ENCODE peak calls at places on chromosomes 13 and 19, in six cellular contexts. R, P, G, E, L and Z are unnamed samples. For H3K36me3 and H3K4me1, the result is how much of the 10 kb centered on the place peaks cover.

GRCh38 chr19:5838437-5839311 is 828 bp downstream of the FUT6 start:
- DNase-seq in G (no peak), R (no peak), P (no peak), E (no peak), L (peak), Z (no peak)

GRCh38 chr19:37997911-37998344 is 90.9 kb downstream of the SIPA1L3 start:
- DNase-seq in P (no peak), L (no peak), E (no peak), G (peak), R (no peak), Z (no peak)

GRCh38 chr13:24649685-24650038 is 30.5 kb upstream of the ATP12A start:
- DNase-seq in E (no peak), P (no peak), R (no peak), G (no peak), L (no peak), Z (no peak)

GRCh38 chr13:34247596-34247995 is 429.6 kb downstream of the RFC3 start:
- DNase-seq in G (no peak), P (no peak), L (no peak), E (no peak), R (no peak), Z (no peak)

GRCh38 chr13:73970413-73971055 is 163.7 kb downstream of the KLF12 start:
- DNase-seq in E (no peak), L (no peak), R (no peak), P (no peak), G (no peak), Z (no peak)

GRCh38 chr13:32032780-32033179 is 1.2 kb downstream of the FRY start:
- DNase-seq in R (no peak), P (no peak), G (no peak), L (no peak), E (no peak), Z (no peak)

GRCh38 chr19:51458899-51459592 is 792 bp upstream of the SIGLEC8 start:
- DNase-seq in G (no peak), R (peak), P (no peak), E (no peak), L (no peak), Z (no peak)

GRCh38 chr13:42814868-42815267 is 33.5 kb downstream of the FAM216B start:
- DNase-seq in L (no peak), G (no peak), P (no peak), E (no peak), R (no peak), Z (no peak)

GRCh38 chr19:47445527-47445926 is 26.2 kb downstream of the SLC8A2 start:
- DNase-seq in L (no peak), E (no peak), P (no peak), R (no peak), G (no peak), Z (no peak)

GRCh38 chr13:32947886-32948285 is 68.3 kb upstream of the KL start:
- DNase-seq in R (no peak), P (no peak), E (no peak), L (no peak), G (no peak), Z (no peak)

GRCh38 chr13:112963641-112964040 is 5.4 kb upstream of the MCF2L start:
- DNase-seq in E (no peak), P (no peak), L (peak), G (no peak), R (no peak), Z (no peak)

GRCh38 chr19:900302-901111 is 7.2 kb downstream of the RNU6-9 start:
- DNase-seq in E (peak), R (no peak), G (no peak), L (no peak), P (no peak), Z (no peak)

GRCh38 chr19:661427-662196 is 1.4 kb downstream of the RNF126 start:
- DNase-seq in G (no peak), L (peak), R (peak), P (no peak), E (no peak), Z (no peak)

GRCh38 chr19:28424041-28424440 is 788.9 kb downstream of the UQCRFS1 start:
- DNase-seq in L (no peak), R (no peak), E (no peak), P (no peak), G (no peak), Z (no peak)

GRCh38 chr19:16265205-16265604 is 59.4 kb upstream of the KLF2 start:
- DNase-seq in L (no peak), E (no peak), R (no peak), P (no peak), G (no peak), Z (no peak)

GRCh38 chr13:20565120-20565736 is 1.7 kb upstream of the IFT88 start:
- DNase-seq in E (no peak), R (no peak), P (no peak), L (no peak), G (no peak), Z (no peak)

GRCh38 chr13:21683034-21683733 is 12.3 kb downstream of the FGF9 start:
- DNase-seq in G (no peak), E (no peak), P (no peak), L (no peak), R (no peak), Z (no peak)

GRCh38 chr19:47267350-47267759 is 7.3 kb upstream of the INAFM1 start:
- DNase-seq in P (no peak), L (no peak), E (no peak), R (no peak), G (no peak), Z (no peak)

GRCh38 chr13:23289917-23290357 is 109.2 kb downstream of the SGCG start:
- DNase-seq in L (no peak), E (no peak), R (no peak), G (no peak), P (no peak), Z (no peak)

GRCh38 chr19:10332158-10332964 is 968 bp downstream of the RAVER1 start:
- DNase-seq in L (peak), P (no peak), R (no peak), E (no peak), G (no peak), Z (no peak)

GRCh38 chr13:98300956-98301641 is 124.0 kb upstream of the RNF113B start:
- DNase-seq in R (peak), G (peak), L (no peak), E (no peak), P (no peak), Z (no peak)

GRCh38 chr19:6359942-6360341 is 1.4 kb upstream of the CLPP start:
- DNase-seq in G (no peak), E (no peak), L (no peak), P (no peak), R (no peak), Z (no peak)

GRCh38 chr13:114128624-114129522 is 3.5 kb downstream of the RASA3 start:
- DNase-seq in G (no peak), L (peak), E (peak), R (peak), P (no peak), Z (no peak)

GRCh38 chr19:28831464-28831863 is 381.5 kb downstream of the UQCRFS1 start:
- DNase-seq in R (no peak), P (no peak), G (no peak), L (no peak), E (no peak), Z (no peak)

GRCh38 chr13:113843063-113843654 is 20.7 kb downstream of the GAS6 start:
- DNase-seq in G (no peak), E (peak), L (no peak), R (no peak), P (no peak), Z (no peak)

GRCh38 chr13:109157275-109157674 is 527.9 kb downstream of the MYO16 start:
- DNase-seq in E (no peak), P (no peak), L (no peak), R (no peak), G (no peak), Z (no peak)

GRCh38 chr19:48509467-48510194 is 2.0 kb downstream of the LMTK3 start:
- DNase-seq in R (no peak), E (no peak), P (no peak), L (no peak), G (no peak), Z (no peak)

GRCh38 chr19:15249912-15250634 is 17.8 kb upstream of the EPHX3 start:
- DNase-seq in R (no peak), L (no peak), G (no peak), E (no peak), P (no peak), Z (no peak)

GRCh38 chr13:42083138-42083770 is 34.8 kb downstream of the DGKH start:
- DNase-seq in G (no peak), P (no peak), L (no peak), R (no peak), E (no peak), Z (no peak)

GRCh38 chr19:51375504-51376221 is 3.2 kb upstream of the NKG7 start:
- DNase-seq in E (no peak), R (no peak), L (no peak), P (no peak), G (no peak), Z (no peak)

GRCh38 chr13:27915301-27916207 is 4.2 kb upstream of the PDX1 start:
- DNase-seq in G (no peak), R (no peak), L (no peak), E (no peak), P (no peak), Z (peak)

DNA sequence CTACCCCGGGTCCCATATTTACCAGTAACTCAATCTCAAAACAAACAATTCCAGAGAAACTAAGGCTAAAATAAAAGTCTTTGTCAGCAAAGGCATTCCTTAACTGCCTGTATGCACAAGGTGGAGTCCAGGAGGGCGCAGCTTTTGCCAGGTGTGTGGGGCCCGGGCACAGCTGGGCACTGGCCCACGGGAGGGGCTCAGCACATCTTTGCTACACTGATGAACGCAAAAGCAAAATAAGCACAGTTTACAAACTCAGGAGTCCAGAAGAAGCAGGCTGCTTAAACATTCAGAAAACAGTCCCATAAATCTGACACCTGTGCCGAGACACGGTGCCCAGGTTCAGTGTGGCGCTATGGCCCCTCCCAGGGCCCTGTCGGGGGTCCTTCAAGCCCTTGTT is 70.8 kb downstream of the SLC7A1 start:
- DNase-seq in E (no peak), R (no peak), P (no peak), L (no peak), G (no peak), Z (no peak)
- H3K36me3 ChIP-seq in E (under half), R (under half), P (under half), L (under half), G (under half), Z (half or more)

GRCh38 chr19:40609561-40610395 is 8.6 kb downstream of the LTBP4 start:
- DNase-seq in G (no peak), R (peak), L (peak), E (peak), P (peak), Z (peak)
- H3K4me1 ChIP-seq in G (under half), R (under half), L (half or more), E (under half), P (under half), Z (half or more)

DNA sequence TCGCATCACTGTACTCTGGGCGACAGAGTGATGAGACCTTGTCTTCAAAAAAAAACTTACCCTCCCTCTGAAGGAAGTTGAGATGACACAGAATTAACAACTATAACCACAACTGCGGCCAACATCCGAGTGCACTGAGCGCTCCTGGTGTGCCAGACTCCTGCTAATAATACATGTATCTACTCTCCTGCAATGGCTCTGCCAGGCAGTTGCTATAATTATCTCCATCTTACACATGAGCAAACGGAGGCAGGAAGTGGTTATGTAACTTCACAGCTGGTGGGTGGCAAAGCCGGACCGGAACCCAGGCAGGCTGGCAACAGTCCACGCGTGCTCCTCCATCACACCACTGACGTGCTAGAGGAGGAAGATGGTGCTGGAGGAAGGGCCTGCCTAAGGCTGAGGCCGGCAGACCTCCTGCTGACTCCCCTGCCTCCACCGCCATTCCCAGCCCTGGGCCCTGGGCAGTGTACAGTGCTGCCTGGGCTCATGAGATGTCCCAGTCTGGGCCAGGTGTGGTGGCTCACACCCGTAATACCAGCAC is 12.6 kb downstream of the XRCC1 start:
- DNase-seq in L (peak), G (peak), P (no peak), E (peak), R (peak), Z (peak)
- TF ChIP-seq POLR2AphosphoS5 in L (no peak), G (no peak), P (no peak), E (peak), R (no peak), Z (peak)

GRCh38 chr13:35879111-35879510 is 252.1 kb downstream of the DCLK1 start:
- DNase-seq in G (no peak), E (no peak), P (no peak), R (no peak), L (no peak), Z (no peak)
- H3K36me3 ChIP-seq in G (under half), E (under half), P (under half), R (under half), L (under half), Z (under half)

GRCh38 chr19:34179066-34179465 is 6.8 kb downstream of the LSM14A start:
- DNase-seq in R (no peak), G (no peak), E (no peak), L (no peak), P (no peak), Z (no peak)
- H3K4me1 ChIP-seq in R (half or more), G (half or more), E (half or more), L (half or more), P (under half), Z (half or more)

DNA sequence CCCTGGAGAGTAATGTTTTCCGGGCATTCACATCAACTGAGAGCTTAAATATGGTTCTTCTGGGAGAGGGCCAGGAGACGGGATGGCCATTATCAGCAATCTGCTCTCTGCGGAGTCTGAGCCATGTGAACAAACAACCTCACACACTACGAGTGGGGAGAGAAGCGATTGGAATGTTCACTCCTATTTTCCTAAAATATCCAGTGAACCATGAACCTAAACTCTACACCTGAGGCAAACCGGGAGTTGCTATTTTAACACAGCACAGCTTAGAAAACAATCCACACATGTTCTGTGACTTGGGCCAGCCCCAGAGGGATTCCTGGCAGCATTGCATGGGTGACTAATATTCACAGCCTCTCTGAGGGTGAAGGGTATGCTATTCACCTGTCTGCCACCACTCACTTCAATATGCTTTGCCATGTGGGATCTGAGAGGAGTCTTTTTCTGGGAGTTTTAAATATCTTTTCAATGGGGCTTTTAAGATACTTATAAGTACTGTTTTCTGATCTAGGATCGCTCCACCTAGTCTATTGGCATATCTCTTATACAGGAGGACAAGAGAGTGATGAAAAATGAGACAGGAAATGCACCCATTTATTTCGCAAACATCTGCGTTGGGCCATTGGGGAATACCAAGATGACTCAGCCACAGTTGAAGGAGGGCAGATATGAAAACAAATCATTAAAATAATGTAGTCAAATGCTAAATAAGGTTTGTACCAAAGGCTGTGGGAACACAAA is 72.6 kb upstream of the SERP2 start:
- DNase-seq in G (no peak), L (no peak), E (no peak), R (peak), P (peak), Z (no peak)
- TF ChIP-seq POLR2AphosphoS5 in G (no peak), L (peak), E (peak), R (peak), P (no peak), Z (peak)

GRCh38 chr13:99525967-99526366 is 24.7 kb downstream of the TM9SF2 start:
- DNase-seq in R (no peak), P (no peak), L (no peak), E (no peak), G (no peak), Z (no peak)

GRCh38 chr13:99526549-99526948 is 25.3 kb downstream of the TM9SF2 start:
- DNase-seq in P (no peak), L (no peak), R (no peak), G (no peak), E (no peak), Z (no peak)

GRCh38 chr13:99527346-99527745 is 26.1 kb downstream of the TM9SF2 start:
- DNase-seq in L (no peak), G (no peak), E (no peak), R (no peak), P (no peak), Z (no peak)

GRCh38 chr13:99522288-99522687 is 21.0 kb downstream of the TM9SF2 start:
- DNase-seq in P (no peak), L (no peak), R (no peak), G (no peak), E (no peak), Z (no peak)

DNA sequence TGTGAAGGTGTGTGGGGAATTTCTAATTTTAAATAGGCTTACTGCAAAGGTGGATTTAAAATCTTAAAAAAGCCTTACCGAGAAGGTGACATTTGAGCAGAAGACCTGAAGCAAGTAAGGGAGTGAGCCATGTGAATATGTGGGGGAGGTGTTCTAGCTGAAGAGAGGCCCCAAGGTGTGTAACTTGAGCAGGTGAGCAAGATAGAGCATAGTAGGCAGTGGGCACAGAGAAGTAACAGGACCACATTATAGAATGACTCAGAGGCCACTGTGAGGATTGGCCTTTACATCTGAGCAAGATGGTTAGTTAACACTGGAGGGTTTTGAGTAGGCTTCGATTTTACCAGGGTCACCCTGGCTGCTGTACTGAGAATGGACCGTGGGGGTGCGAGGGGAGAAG is 22.6 kb downstream of the TM9SF2 start:
- DNase-seq in R (no peak), E (no peak), L (no peak), P (no peak), G (no peak), Z (no peak)
- H3K36me3 ChIP-seq in R (under half), E (under half), L (under half), P (under half), G (under half), Z (half or more)